ENCODE peak calls at places on chromosomes 1 and 21, in six cellular contexts. G is colonic mucosa; C is stimulated activated CD4-positive, alpha-beta T cell treated with anti-CD3 and anti-CD28 coated beads, Interleukin-2, amount 100 ng/mL, for 48 hours; P is epithelial cell of esophagus; B is CD8-positive, alpha-beta T cell; N is NCI-H345. F is an unnamed sample.

GRCh38 chr1:92886886-92887419 is 55.1 kb downstream of the RPL5 start:
- DNase-seq in G (peak), C (no peak), P (no peak), B (no peak), N (peak), F (no peak)

GRCh38 chr1:6269271-6269996 is 8.5 kb upstream of the GPR153 start:
- DNase-seq in G (no peak), C (no peak), P (no peak), B (no peak), N (no peak), F (no peak)

GRCh38 chr21:36847189-36847588 is 119.3 kb downstream of the HLCS start:
- DNase-seq in G (no peak), C (no peak), P (peak), B (no peak), N (no peak), F (no peak)

GRCh38 chr1:19811206-19811851 is 3.8 kb downstream of the RNF186 start:
- DNase-seq in G (peak), C (peak), P (peak), B (no peak), N (no peak), F (no peak)

GRCh38 chr1:42735056-42735455 is 5.0 kb downstream of the CLDN19 start:
- DNase-seq in G (no peak), C (no peak), P (no peak), B (no peak), N (no peak), F (no peak)

GRCh38 chr1:14165289-14165867 is 433.1 kb upstream of the KAZN start:
- DNase-seq in G (no peak), C (no peak), P (no peak), B (no peak), N (no peak), F (no peak)

GRCh38 chr1:84415386-84415785 is 17.1 kb downstream of the DNASE2B start:
- DNase-seq in G (no peak), C (no peak), P (peak), B (no peak), N (no peak), F (no peak)

GRCh38 chr1:39776400-39776713 is 5.2 kb upstream of the OXCT2 start:
- DNase-seq in G (no peak), C (no peak), P (no peak), B (no peak), N (no peak), F (no peak)

GRCh38 chr1:228101994-228102790 is 933 bp downstream of the C1orf35 start:
- DNase-seq in G (peak), C (no peak), P (peak), B (no peak), N (peak), F (peak)

GRCh38 chr1:25877155-25877554 is 1.6 kb upstream of the PAQR7 start:
- DNase-seq in G (no peak), C (no peak), P (no peak), B (no peak), N (no peak), F (no peak)

GRCh38 chr1:211133393-211133840 is 531 bp downstream of the KCNH1 start:
- DNase-seq in G (no peak), C (no peak), P (no peak), B (no peak), N (peak), F (no peak)

GRCh38 chr1:76133977-76134376 is 59.4 kb downstream of the ST6GALNAC3 start:
- DNase-seq in G (no peak), C (no peak), P (no peak), B (no peak), N (no peak), F (no peak)

GRCh38 chr1:26384076-26384475 is 11.5 kb upstream of the ZNF683 start:
- DNase-seq in G (no peak), C (no peak), P (no peak), B (no peak), N (no peak), F (no peak)

GRCh38 chr1:167697667-167698141 is 24.1 kb upstream of the MPZL1 start:
- DNase-seq in G (no peak), C (no peak), P (no peak), B (no peak), N (peak), F (no peak)

GRCh38 chr1:240312872-240313271 is 221.2 kb downstream of the FMN2 start:
- DNase-seq in G (no peak), C (no peak), P (peak), B (no peak), N (no peak), F (no peak)

GRCh38 chr1:171780583-171781166 is 785 bp upstream of the METTL13 start:
- DNase-seq in G (no peak), C (no peak), P (no peak), B (no peak), N (no peak), F (no peak)

GRCh38 chr1:116374340-116375164 is 1.5 kb downstream of the ATP1A1 start:
- DNase-seq in G (peak), C (no peak), P (peak), B (no peak), N (no peak), F (peak)

GRCh38 chr1:24955161-24955560 is 25.1 kb upstream of the RUNX3 start:
- DNase-seq in G (no peak), C (peak), P (peak), B (no peak), N (no peak), F (peak)

GRCh38 chr1:170741678-170742077 is 77.7 kb downstream of the PRRX1 start:
- DNase-seq in G (no peak), C (no peak), P (no peak), B (no peak), N (no peak), F (no peak)

GRCh38 chr21:38920631-38921398 is 115.1 kb downstream of the ETS2 start:
- DNase-seq in G (no peak), C (no peak), P (no peak), B (no peak), N (peak), F (no peak)

GRCh38 chr1:70909262-70909817 is 138.3 kb downstream of the PTGER3 start:
- DNase-seq in G (no peak), C (no peak), P (no peak), B (no peak), N (no peak), F (no peak)

GRCh38 chr21:34911360-34911759 is 137.7 kb downstream of the RUNX1 start:
- DNase-seq in G (no peak), C (no peak), P (no peak), B (no peak), N (no peak), F (no peak)

GRCh38 chr1:193413376-193413775 is 227.0 kb upstream of the B3GALT2 start:
- DNase-seq in G (no peak), C (no peak), P (no peak), B (no peak), N (no peak), F (no peak)

GRCh38 chr1:234862944-234863515 is 253.1 kb upstream of the IRF2BP2 start:
- DNase-seq in G (peak), C (no peak), P (peak), B (no peak), N (no peak), F (no peak)

GRCh38 chr21:27806261-27806660 is 839.4 kb upstream of the ADAMTS5 start:
- DNase-seq in G (no peak), C (no peak), P (peak), B (no peak), N (no peak), F (no peak)

GRCh38 chr1:75693551-75693950 is 31.0 kb upstream of the ACADM start:
- DNase-seq in G (no peak), C (no peak), P (no peak), B (no peak), N (no peak), F (no peak)

GRCh38 chr1:43558346-43558841 is 27.7 kb downstream of the PTPRF start:
- DNase-seq in G (peak), C (no peak), P (no peak), B (no peak), N (no peak), F (no peak)

GRCh38 chr1:205528887-205529825 is 24.7 kb downstream of the CDK18 start:
- DNase-seq in G (peak), C (peak), P (peak), B (peak), N (peak), F (peak)

GRCh38 chr1:224435318-224435763 is 744 bp upstream of the WDR26 start:
- DNase-seq in G (peak), C (no peak), P (peak), B (no peak), N (no peak), F (no peak)

GRCh38 chr1:59179673-59180072 is 117.2 kb upstream of the FGGY start:
- DNase-seq in G (no peak), C (no peak), P (peak), B (no peak), N (no peak), F (no peak)

GRCh38 chr1:121522061-121522759 is 337.4 kb downstream of the SRGAP2C start:
- DNase-seq in G (no peak), C (no peak), P (peak), B (no peak), N (peak), F (no peak)

GRCh38 chr1:97034651-97035050 is 313.1 kb downstream of the PTBP2 start:
- DNase-seq in G (no peak), C (no peak), P (no peak), B (no peak), N (no peak), F (no peak)

GRCh38 chr1:214187152-214187900 is 93.6 kb upstream of the SMYD2 start:
- DNase-seq in G (no peak), C (no peak), P (peak), B (no peak), N (no peak), F (no peak)

GRCh38 chr1:93704063-93704462 is 22.4 kb upstream of the BCAR3 start:
- DNase-seq in G (no peak), C (no peak), P (no peak), B (no peak), N (no peak), F (no peak)

GRCh38 chr1:81478217-81478616 is 322.5 kb upstream of the ADGRL2 start:
- DNase-seq in G (no peak), C (no peak), P (no peak), B (no peak), N (no peak), F (no peak)

GRCh38 chr1:65792671-65793358 is at the start of gene PDE4B:
- DNase-seq in G (peak), C (no peak), P (no peak), B (no peak), N (peak), F (no peak)

GRCh38 chr1:167489581-167490340 is 28.6 kb downstream of the CD247 start:
- DNase-seq in G (no peak), C (no peak), P (no peak), B (no peak), N (no peak), F (peak)

F was measured in naive thymus-derived CD4-positive, alpha-beta T cell.